ENCODE peak calls at places on chromosome 13, in five cellular contexts. One of them, this sample, is unnamed.

GRCh38 chr13:49791753-49792549 is 531 bp downstream of the KPNA3 start:
- DNase-seq in midbrain: peak
- DNase-seq in CD8-positive, alpha-beta memory T cell: peak
- DNase-seq in astrocyte of the spinal cord: peak
- DNase-seq in posterior cingulate gyrus: peak
- DNase-seq in this sample: no peak

GRCh38 chr13:20161275-20161950 is 561 bp upstream of the GJA3 start:
- DNase-seq in midbrain: no peak
- DNase-seq in CD8-positive, alpha-beta memory T cell: peak
- DNase-seq in astrocyte of the spinal cord: no peak
- DNase-seq in posterior cingulate gyrus: no peak
- DNase-seq in this sample: no peak

GRCh38 chr13:52459668-52460067 is 4.4 kb downstream of the CKAP2 start:
- DNase-seq in midbrain: no peak
- DNase-seq in CD8-positive, alpha-beta memory T cell: no peak
- DNase-seq in astrocyte of the spinal cord: peak
- DNase-seq in posterior cingulate gyrus: no peak
- DNase-seq in this sample: peak

GRCh38 chr13:26811636-26812035 is 51.0 kb upstream of the GPR12 start:
- DNase-seq in midbrain: no peak
- DNase-seq in CD8-positive, alpha-beta memory T cell: no peak
- DNase-seq in astrocyte of the spinal cord: no peak
- DNase-seq in posterior cingulate gyrus: no peak
- DNase-seq in this sample: no peak

GRCh38 chr13:25248071-25248470 is 39.2 kb downstream of the MTMR6 start:
- DNase-seq in midbrain: no peak
- DNase-seq in CD8-positive, alpha-beta memory T cell: no peak
- DNase-seq in astrocyte of the spinal cord: no peak
- DNase-seq in posterior cingulate gyrus: no peak
- DNase-seq in this sample: no peak

GRCh38 chr13:93388701-93389100 is 162.1 kb downstream of the GPC6 start:
- DNase-seq in midbrain: no peak
- DNase-seq in CD8-positive, alpha-beta memory T cell: no peak
- DNase-seq in astrocyte of the spinal cord: peak
- DNase-seq in posterior cingulate gyrus: no peak
- DNase-seq in this sample: no peak

GRCh38 chr13:85266771-85267170 is 532.4 kb downstream of the SLITRK6 start:
- DNase-seq in midbrain: no peak
- DNase-seq in CD8-positive, alpha-beta memory T cell: no peak
- DNase-seq in astrocyte of the spinal cord: no peak
- DNase-seq in posterior cingulate gyrus: no peak
- DNase-seq in this sample: no peak

GRCh38 chr13:106471957-106472543 is 63.4 kb downstream of the EFNB2 start:
- DNase-seq in midbrain: no peak
- DNase-seq in CD8-positive, alpha-beta memory T cell: no peak
- DNase-seq in astrocyte of the spinal cord: peak
- DNase-seq in posterior cingulate gyrus: no peak
- DNase-seq in this sample: peak